ENCODE peak calls at places on chromosomes 6 and 20, in five cellular contexts. One of them, this sample, is unnamed.

GRCh38 chr6:72950114-72950860 is 275.0 kb downstream of the KHDC1L start:
- DNase-seq in HFF-Myc: no peak
- DNase-seq in astrocyte of the cerebellum: no peak
- DNase-seq in HFFc6: peak; percentile 89
- DNase-seq in AG04450: peak; percentile 59
- DNase-seq in this sample: no peak

GRCh38 chr20:10731190-10731955 is 57.6 kb upstream of the JAG1 start:
- DNase-seq in HFFc6: no peak
- DNase-seq in AG04450: no peak
- DNase-seq in HFF-Myc: no peak
- DNase-seq in astrocyte of the cerebellum: no peak
- DNase-seq in this sample: no peak

GRCh38 chr6:24228681-24229255 is 102.8 kb downstream of the NRSN1 start:
- DNase-seq in AG04450: no peak
- DNase-seq in HFFc6: no peak
- DNase-seq in astrocyte of the cerebellum: no peak
- DNase-seq in HFF-Myc: no peak
- DNase-seq in this sample: no peak

GRCh38 chr20:49482621-49483017 is at the start of gene KCNB1:
- DNase-seq in astrocyte of the cerebellum: no peak
- DNase-seq in HFF-Myc: no peak
- DNase-seq in HFFc6: peak; percentile 8
- DNase-seq in AG04450: no peak
- DNase-seq in this sample: no peak

GRCh38 chr6:69233195-69233524 is 563.6 kb downstream of the LMBRD1 start:
- DNase-seq in astrocyte of the cerebellum: no peak
- DNase-seq in HFFc6: no peak
- DNase-seq in HFF-Myc: no peak
- DNase-seq in AG04450: no peak
- DNase-seq in this sample: no peak

GRCh38 chr6:7993952-7994351 is 70.2 kb downstream of the BLOC1S5 start:
- DNase-seq in AG04450: no peak
- DNase-seq in astrocyte of the cerebellum: no peak
- DNase-seq in HFF-Myc: no peak
- DNase-seq in HFFc6: no peak
- DNase-seq in this sample: no peak

GRCh38 chr6:90274481-90275030 is 22.1 kb downstream of the BACH2 start:
- DNase-seq in HFF-Myc: no peak
- DNase-seq in astrocyte of the cerebellum: no peak
- DNase-seq in HFFc6: no peak
- DNase-seq in AG04450: no peak
- DNase-seq in this sample: no peak

GRCh38 chr6:24476631-24477030 is 12.7 kb downstream of the GPLD1 start:
- DNase-seq in AG04450: no peak
- DNase-seq in HFF-Myc: no peak
- DNase-seq in astrocyte of the cerebellum: no peak
- DNase-seq in HFFc6: no peak
- DNase-seq in this sample: no peak

GRCh38 chr20:17327185-17327780 is 100.4 kb downstream of the PCSK2 start:
- DNase-seq in AG04450: no peak
- DNase-seq in HFF-Myc: no peak
- DNase-seq in astrocyte of the cerebellum: no peak
- DNase-seq in HFFc6: no peak
- DNase-seq in this sample: no peak

GRCh38 chr6:111230351-111231077 is 143.2 kb downstream of the SLC16A10 start:
- DNase-seq in HFF-Myc: no peak
- DNase-seq in HFFc6: peak; percentile 79
- DNase-seq in astrocyte of the cerebellum: no peak
- DNase-seq in AG04450: no peak
- DNase-seq in this sample: peak; percentile 46

GRCh38 chr6:75493400-75494064 is at the start of gene FILIP1:
- DNase-seq in HFFc6: no peak
- DNase-seq in HFF-Myc: no peak
- DNase-seq in AG04450: peak; percentile 10
- DNase-seq in astrocyte of the cerebellum: no peak
- DNase-seq in this sample: no peak

GRCh38 chr6:62714112-62714511 is 428.1 kb upstream of the KHDRBS2 start:
- DNase-seq in HFF-Myc: no peak
- DNase-seq in astrocyte of the cerebellum: no peak
- DNase-seq in AG04450: no peak
- DNase-seq in HFFc6: no peak
- DNase-seq in this sample: no peak

GRCh38 chr20:4472906-4473305 is 248.8 kb upstream of the PRND start:
- DNase-seq in HFFc6: no peak
- DNase-seq in astrocyte of the cerebellum: no peak
- DNase-seq in AG04450: no peak
- DNase-seq in HFF-Myc: no peak
- DNase-seq in this sample: no peak

GRCh38 chr6:40889137-40889832 is 149.7 kb downstream of the UNC5CL start:
- DNase-seq in HFFc6: no peak
- DNase-seq in astrocyte of the cerebellum: no peak
- DNase-seq in AG04450: no peak
- DNase-seq in HFF-Myc: no peak
- DNase-seq in this sample: no peak

GRCh38 chr6:136782021-136782770 is 10.1 kb downstream of the MAP3K5 start:
- DNase-seq in HFFc6: peak; percentile 60
- DNase-seq in HFF-Myc: no peak
- DNase-seq in astrocyte of the cerebellum: peak; percentile 12
- DNase-seq in AG04450: peak; percentile 21
- DNase-seq in this sample: no peak

GRCh38 chr6:38349795-38350194 is 289.9 kb downstream of the BTBD9 start:
- DNase-seq in AG04450: peak; percentile 81
- DNase-seq in astrocyte of the cerebellum: peak; percentile 75
- DNase-seq in HFFc6: peak; percentile 80
- DNase-seq in HFF-Myc: peak; percentile 43
- DNase-seq in this sample: peak; percentile 92

GRCh38 chr6:125984311-125984710 is 2.0 kb upstream of the TRMT11 start:
- DNase-seq in AG04450: no peak
- DNase-seq in HFF-Myc: no peak
- DNase-seq in astrocyte of the cerebellum: no peak
- DNase-seq in HFFc6: peak; percentile 66
- DNase-seq in this sample: peak; percentile 54

GRCh38 chr6:142786476-142786875 is 158.5 kb downstream of the HIVEP2 start:
- DNase-seq in astrocyte of the cerebellum: no peak
- DNase-seq in HFF-Myc: no peak
- DNase-seq in AG04450: no peak
- DNase-seq in HFFc6: peak; percentile 58
- DNase-seq in this sample: no peak

GRCh38 chr20:39878321-39878720 is 810.7 kb downstream of the MAFB start:
- DNase-seq in AG04450: no peak
- DNase-seq in HFF-Myc: no peak
- DNase-seq in HFFc6: no peak
- DNase-seq in astrocyte of the cerebellum: no peak
- DNase-seq in this sample: no peak

GRCh38 chr6:52498538-52499017 is 78.3 kb downstream of the TRAM2 start:
- DNase-seq in HFFc6: no peak
- DNase-seq in AG04450: no peak
- DNase-seq in astrocyte of the cerebellum: no peak
- DNase-seq in HFF-Myc: no peak
- DNase-seq in this sample: no peak

GRCh38 chr6:169190144-169190584 is 63.5 kb downstream of the THBS2 start:
- DNase-seq in HFF-Myc: no peak
- DNase-seq in AG04450: peak; percentile 69
- DNase-seq in HFFc6: peak; percentile 71
- DNase-seq in astrocyte of the cerebellum: peak; percentile 82
- DNase-seq in this sample: peak; percentile 90

GRCh38 chr6:118774596-118774995 is 119.4 kb upstream of the ASF1A start:
- DNase-seq in AG04450: no peak
- DNase-seq in HFF-Myc: no peak
- DNase-seq in astrocyte of the cerebellum: no peak
- DNase-seq in HFFc6: no peak
- DNase-seq in this sample: no peak

GRCh38 chr6:33980176-33980805 is 165.6 kb downstream of the GRM4 start:
- DNase-seq in HFF-Myc: no peak
- DNase-seq in astrocyte of the cerebellum: no peak
- DNase-seq in HFFc6: no peak
- DNase-seq in AG04450: no peak
- DNase-seq in this sample: no peak

GRCh38 chr6:84048588-84048987 is 15.0 kb downstream of the MRAP2 start:
- DNase-seq in AG04450: no peak
- DNase-seq in astrocyte of the cerebellum: no peak
- DNase-seq in HFF-Myc: no peak
- DNase-seq in HFFc6: no peak
- DNase-seq in this sample: no peak

GRCh38 chr6:84050408-84050807 is 16.8 kb downstream of the MRAP2 start:
- DNase-seq in HFFc6: no peak
- DNase-seq in AG04450: no peak
- DNase-seq in HFF-Myc: no peak
- DNase-seq in astrocyte of the cerebellum: no peak
- DNase-seq in this sample: no peak

GRCh38 chr6:84055646-84056045 is 22.1 kb downstream of the MRAP2 start:
- DNase-seq in AG04450: no peak
- DNase-seq in astrocyte of the cerebellum: no peak
- DNase-seq in HFFc6: no peak
- DNase-seq in HFF-Myc: no peak
- DNase-seq in this sample: no peak

GRCh38 chr6:84052883-84053241 is 19.3 kb downstream of the MRAP2 start:
- DNase-seq in AG04450: no peak
- DNase-seq in HFFc6: no peak
- DNase-seq in astrocyte of the cerebellum: no peak
- DNase-seq in HFF-Myc: no peak
- DNase-seq in this sample: no peak

GRCh38 chr6:84052204-84052882 is 18.8 kb downstream of the MRAP2 start:
- DNase-seq in astrocyte of the cerebellum: peak; percentile 27
- DNase-seq in HFFc6: peak; percentile 24
- DNase-seq in HFF-Myc: peak; percentile 29
- DNase-seq in AG04450: peak; percentile 13
- DNase-seq in this sample: no peak
- TF ChIP-seq CTCF in astrocyte of the cerebellum: peak; percentile 23
- TF ChIP-seq CTCF in HFFc6: peak; percentile 17
- TF ChIP-seq CTCF in HFF-Myc: no peak
- TF ChIP-seq CTCF in AG04450: peak; percentile 18
- TF ChIP-seq CTCF in this sample: no peak

GRCh38 chr20:51322164-51322707 is 220.3 kb downstream of the NFATC2 start:
- DNase-seq in AG04450: no peak
- DNase-seq in astrocyte of the cerebellum: no peak
- DNase-seq in HFFc6: no peak
- DNase-seq in HFF-Myc: no peak
- DNase-seq in this sample: no peak

GRCh38 chr20:51329845-51330244 is 212.7 kb downstream of the NFATC2 start:
- DNase-seq in astrocyte of the cerebellum: no peak
- DNase-seq in AG04450: no peak
- DNase-seq in HFF-Myc: no peak
- DNase-seq in HFFc6: no peak
- DNase-seq in this sample: no peak

GRCh38 chr20:51327251-51327841 is 215.2 kb downstream of the NFATC2 start:
- DNase-seq in AG04450: peak; percentile 61
- DNase-seq in HFF-Myc: no peak
- DNase-seq in astrocyte of the cerebellum: peak; percentile 54
- DNase-seq in HFFc6: peak; percentile 84
- DNase-seq in this sample: peak; percentile 92

GRCh38 chr20:51321343-51322163 is 221.0 kb downstream of the NFATC2 start:
- DNase-seq in HFFc6: no peak
- DNase-seq in AG04450: no peak
- DNase-seq in astrocyte of the cerebellum: no peak
- DNase-seq in HFF-Myc: no peak
- DNase-seq in this sample: no peak

GRCh38 chr20:51326241-51326819 is 216.2 kb downstream of the NFATC2 start:
- DNase-seq in AG04450: no peak
- DNase-seq in astrocyte of the cerebellum: no peak
- DNase-seq in HFFc6: peak; percentile 32
- DNase-seq in HFF-Myc: no peak
- DNase-seq in this sample: no peak
- TF ChIP-seq CTCF in AG04450: peak; percentile 44
- TF ChIP-seq CTCF in astrocyte of the cerebellum: peak; percentile 56
- TF ChIP-seq CTCF in HFFc6: peak; percentile 80
- TF ChIP-seq CTCF in HFF-Myc: peak; percentile 72
- TF ChIP-seq CTCF in this sample: no peak

DNA sequence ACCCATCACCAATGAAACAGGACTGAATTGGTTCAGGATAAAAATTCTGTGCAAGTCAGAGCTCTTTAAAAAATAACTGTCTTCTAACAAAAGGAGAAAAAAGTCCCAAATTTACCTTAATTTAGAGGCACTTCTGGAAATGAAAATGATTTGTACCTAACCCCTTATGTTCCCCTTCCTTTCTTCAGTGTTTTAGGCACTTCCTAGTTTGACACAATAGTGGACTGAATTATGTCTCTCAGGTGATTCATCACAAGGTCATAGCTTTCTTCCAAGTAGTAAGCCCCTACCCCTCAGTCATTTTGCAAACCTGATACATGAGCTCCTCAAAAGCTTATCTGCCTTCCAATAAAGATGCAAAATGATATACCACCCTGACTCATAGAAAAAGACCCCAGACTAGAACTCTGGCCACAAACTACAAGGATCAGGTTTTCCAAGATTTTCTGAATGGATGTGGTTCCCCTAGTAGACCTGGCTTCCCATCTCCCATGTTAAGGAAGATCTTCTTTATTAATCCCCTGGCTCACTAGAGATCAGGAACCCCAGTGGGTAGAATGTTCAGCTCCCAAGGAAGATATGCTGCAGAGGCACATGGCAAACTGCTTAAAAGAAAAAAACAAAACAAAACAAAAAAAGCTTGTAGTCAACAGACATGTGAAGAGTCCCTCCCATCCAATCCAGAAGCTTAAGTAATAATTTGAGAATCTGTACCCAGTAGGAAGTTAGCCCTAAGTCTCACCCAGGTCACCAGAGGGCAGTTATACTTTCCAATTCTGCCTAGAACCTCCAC is 3.6 kb downstream of the PPP1R10 start:
- DNase-seq in HFFc6: peak; percentile 24
- DNase-seq in astrocyte of the cerebellum: no peak
- DNase-seq in HFF-Myc: no peak
- DNase-seq in AG04450: no peak
- DNase-seq in this sample: no peak
- TF ChIP-seq CTCF in HFFc6: peak; percentile 10
- TF ChIP-seq CTCF in astrocyte of the cerebellum: no peak
- TF ChIP-seq CTCF in HFF-Myc: no peak
- TF ChIP-seq CTCF in AG04450: no peak
- TF ChIP-seq CTCF in this sample: no peak

GRCh38 chr6:107730683-107731314 is 93.3 kb downstream of the SCML4 start:
- DNase-seq in AG04450: no peak
- DNase-seq in HFF-Myc: no peak
- DNase-seq in astrocyte of the cerebellum: no peak
- DNase-seq in HFFc6: no peak
- DNase-seq in this sample: no peak

GRCh38 chr6:107727096-107727757 is 96.9 kb downstream of the SCML4 start:
- DNase-seq in HFFc6: no peak
- DNase-seq in AG04450: no peak
- DNase-seq in astrocyte of the cerebellum: no peak
- DNase-seq in HFF-Myc: no peak
- DNase-seq in this sample: no peak

GRCh38 chr6:107730106-107730505 is 94.0 kb downstream of the SCML4 start:
- DNase-seq in AG04450: no peak
- DNase-seq in HFF-Myc: no peak
- DNase-seq in HFFc6: no peak
- DNase-seq in astrocyte of the cerebellum: no peak
- DNase-seq in this sample: no peak

GRCh38 chr6:107728564-107728897 is 95.6 kb downstream of the SCML4 start:
- DNase-seq in HFF-Myc: no peak
- DNase-seq in astrocyte of the cerebellum: no peak
- DNase-seq in HFFc6: no peak
- DNase-seq in AG04450: no peak
- DNase-seq in this sample: no peak

GRCh38 chr6:107729098-107729497 is 95.0 kb downstream of the SCML4 start:
- DNase-seq in AG04450: no peak
- DNase-seq in HFFc6: no peak
- DNase-seq in astrocyte of the cerebellum: no peak
- DNase-seq in HFF-Myc: no peak
- DNase-seq in this sample: no peak
- TF ChIP-seq CTCF in AG04450: peak; percentile 27
- TF ChIP-seq CTCF in HFFc6: peak; percentile 44
- TF ChIP-seq CTCF in astrocyte of the cerebellum: peak; percentile 26
- TF ChIP-seq CTCF in HFF-Myc: peak; percentile 31
- TF ChIP-seq CTCF in this sample: no peak